ENCODE peak calls at places on chromosomes 13 and 19, in five cellular contexts. W, P, G, J and V are unnamed samples. For H3K36me3, the result is how much of the 10 kb centered on the place peaks cover.

GRCh38 chr13:59409211-59409610 is 754.5 kb downstream of the DIAPH3 start:
- DNase-seq in J (no peak), W (peak), G (peak), P (no peak), V (peak)

GRCh38 chr13:50125306-50125555 is 110.0 kb downstream of the KCNRG start:
- DNase-seq in G (no peak), W (no peak), J (no peak), P (no peak), V (no peak)

GRCh38 chr19:23795462-23795861 is 36.8 kb upstream of the ZNF681 start:
- DNase-seq in J (no peak), W (no peak), G (no peak), P (no peak), V (no peak)

GRCh38 chr13:35470671-35471465 is 5.6 kb downstream of the MAB21L1 start:
- DNase-seq in P (peak), W (peak), J (no peak), G (peak), V (no peak)

GRCh38 chr19:29662604-29663404 is 2.5 kb upstream of the PLEKHF1 start:
- DNase-seq in G (peak), P (no peak), J (peak), W (peak), V (peak)

GRCh38 chr13:80339841-80340642 is 884 bp downstream of the SPRY2 start:
- DNase-seq in P (peak), W (peak), J (peak), G (peak), V (peak)

GRCh38 chr19:41031926-41032325 is 40.8 kb downstream of the CYP2B6 start:
- DNase-seq in W (no peak), P (no peak), G (no peak), J (no peak), V (no peak)

GRCh38 chr13:80399340-80400163 is 58.6 kb upstream of the SPRY2 start:
- DNase-seq in P (no peak), J (no peak), W (no peak), G (no peak), V (peak)

GRCh38 chr19:16385296-16385695 is 60.7 kb downstream of the KLF2 start:
- DNase-seq in W (no peak), G (no peak), P (no peak), J (no peak), V (no peak)

GRCh38 chr13:45119469-45119989 is 781 bp upstream of the GTF2F2 start:
- DNase-seq in P (no peak), W (peak), G (peak), J (peak), V (no peak)

GRCh38 chr13:41611385-41611784 is 154.0 kb downstream of the RGCC start:
- DNase-seq in J (no peak), P (no peak), G (no peak), W (no peak), V (no peak)

GRCh38 chr13:47117268-47117667 is 220.4 kb upstream of the HTR2A start:
- DNase-seq in J (no peak), G (peak), W (peak), P (no peak), V (no peak)

GRCh38 chr13:43572601-43573360 is 214.0 kb downstream of the ENOX1 start:
- DNase-seq in W (peak), P (no peak), J (peak), G (peak), V (no peak)

GRCh38 chr19:35013047-35013819 is 13.1 kb downstream of the GRAMD1A start:
- DNase-seq in G (peak), J (peak), P (peak), W (peak), V (no peak)

GRCh38 chr19:18989316-18989715 is 44.0 kb downstream of the SUGP2 start:
- DNase-seq in P (no peak), W (no peak), J (no peak), G (no peak), V (no peak)

GRCh38 chr13:39105110-39105509 is 66.9 kb downstream of the NHLRC3 start:
- DNase-seq in P (no peak), G (no peak), J (no peak), W (no peak), V (no peak)

GRCh38 chr13:109744512-109745051 is 41.8 kb downstream of the IRS2 start:
- DNase-seq in W (peak), G (peak), P (peak), J (no peak), V (no peak)

GRCh38 chr13:62931901-62932883 is 1516.5 kb upstream of the PCDH20 start:
- DNase-seq in P (no peak), W (peak), J (peak), G (peak), V (no peak)

GRCh38 chr13:77177646-77178045 is 149.2 kb downstream of the MYCBP2 start:
- DNase-seq in W (no peak), G (no peak), J (no peak), P (no peak), V (no peak)

GRCh38 chr13:75836441-75836840 is 200.3 kb downstream of the LMO7 start:
- DNase-seq in P (no peak), W (no peak), J (no peak), G (no peak), V (peak)

GRCh38 chr13:79709526-79709925 is 228.6 kb downstream of the NDFIP2 start:
- DNase-seq in J (no peak), W (peak), P (no peak), G (peak), V (no peak)

GRCh38 chr19:18311495-18311894 is 11.4 kb downstream of the LSM4 start:
- DNase-seq in P (peak), J (no peak), G (no peak), W (no peak), V (no peak)

GRCh38 chr13:93766719-93767118 is 540.1 kb downstream of the GPC6 start:
- DNase-seq in W (no peak), P (no peak), J (no peak), G (no peak), V (no peak)

GRCh38 chr13:91346848-91347211 is 657 bp upstream of the MIR17HG start:
- DNase-seq in W (no peak), J (peak), G (no peak), P (no peak), V (no peak)

GRCh38 chr13:73740681-73741080 is 393.5 kb downstream of the KLF12 start:
- DNase-seq in W (peak), J (no peak), P (no peak), G (peak), V (no peak)

GRCh38 chr13:45786293-45786920 is 65.1 kb downstream of the SIAH3 start:
- DNase-seq in W (no peak), J (no peak), P (no peak), G (no peak), V (no peak)

GRCh38 chr19:16268676-16269319 is 55.8 kb upstream of the KLF2 start:
- DNase-seq in G (no peak), J (no peak), P (peak), W (no peak), V (no peak)

GRCh38 chr13:20465218-20465879 is 60.3 kb downstream of the CRYL1 start:
- DNase-seq in P (no peak), W (peak), G (no peak), J (peak), V (no peak)

GRCh38 chr19:2123682-2124387 is 27.1 kb downstream of the IZUMO4 start:
- DNase-seq in P (peak), W (no peak), J (no peak), G (peak), V (no peak)

GRCh38 chr19:2122982-2123381 is 26.3 kb downstream of the IZUMO4 start:
- DNase-seq in P (no peak), J (no peak), W (no peak), G (no peak), V (no peak)

GRCh38 chr19:2120821-2121220 is 24.1 kb downstream of the IZUMO4 start:
- DNase-seq in W (no peak), G (no peak), P (no peak), J (no peak), V (no peak)

GRCh38 chr19:2121416-2122051 is 24.8 kb downstream of the IZUMO4 start:
- DNase-seq in W (no peak), P (peak), G (no peak), J (no peak), V (no peak)

GRCh38 chr19:2122251-2122650 is 25.5 kb downstream of the IZUMO4 start:
- DNase-seq in W (no peak), G (no peak), P (no peak), J (no peak), V (no peak)
- H3K36me3 ChIP-seq in W (half or more), G (half or more), P (under half), J (under half), V (under half)

DNA sequence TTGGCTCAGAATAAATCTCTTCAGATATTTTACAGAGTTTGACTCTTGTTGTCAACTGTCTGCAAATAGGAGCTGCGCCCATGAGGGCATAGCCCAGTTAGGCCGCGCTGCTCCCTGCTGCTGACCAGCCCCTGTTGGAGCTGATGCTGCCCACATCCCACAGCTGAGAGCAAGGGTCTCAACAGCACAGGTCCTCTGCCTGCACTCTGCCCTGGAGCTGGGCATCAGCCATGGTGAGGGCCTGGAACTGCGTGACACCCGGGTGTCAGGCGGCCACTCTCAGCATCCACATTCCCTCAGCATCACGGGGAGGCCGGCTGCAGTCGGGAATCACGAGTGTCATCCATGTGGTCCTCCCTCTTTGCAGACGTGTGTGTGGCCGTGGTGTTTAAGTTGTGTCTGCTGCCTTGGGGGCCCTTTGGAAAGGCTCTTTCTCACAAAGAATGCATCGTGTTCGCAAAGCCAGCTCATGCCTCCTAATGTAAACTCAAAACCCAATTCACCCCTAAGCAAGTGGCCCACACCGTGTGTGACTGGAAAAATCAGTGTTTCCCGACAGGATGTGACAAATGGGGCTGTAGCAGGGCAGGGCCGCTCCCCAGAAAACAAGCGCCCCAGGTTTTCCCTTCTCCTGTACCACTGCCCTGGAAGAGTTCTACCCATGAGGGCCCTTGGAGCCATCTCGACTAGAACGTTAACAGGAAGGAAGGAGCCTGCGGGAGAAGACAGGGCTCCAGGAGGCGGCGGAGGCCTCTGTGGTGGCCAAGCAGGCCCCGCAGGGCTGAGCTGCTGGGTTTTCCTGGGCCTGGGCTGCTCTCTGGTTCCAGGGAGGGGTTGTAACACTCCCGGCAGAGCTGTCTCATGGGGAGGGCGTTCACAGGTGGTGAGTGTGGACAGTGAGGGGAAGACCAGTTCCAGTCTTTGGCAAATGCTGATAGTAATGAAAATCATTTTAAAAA is 20.3 kb downstream of the ATP11A start:
- DNase-seq in P (peak), G (no peak), W (peak), J (no peak), V (no peak)
- H3K4me3 ChIP-seq in P (no peak), G (no peak), W (no peak), J (no peak), V (no peak)

GRCh38 chr19:57623091-57623490 is 9.0 kb downstream of the ZNF134 start:
- DNase-seq in P (no peak), G (no peak), J (no peak), W (no peak), V (no peak)
- H3K36me3 ChIP-seq in P (under half), G (under half), J (half or more), W (half or more), V (under half)

DNA sequence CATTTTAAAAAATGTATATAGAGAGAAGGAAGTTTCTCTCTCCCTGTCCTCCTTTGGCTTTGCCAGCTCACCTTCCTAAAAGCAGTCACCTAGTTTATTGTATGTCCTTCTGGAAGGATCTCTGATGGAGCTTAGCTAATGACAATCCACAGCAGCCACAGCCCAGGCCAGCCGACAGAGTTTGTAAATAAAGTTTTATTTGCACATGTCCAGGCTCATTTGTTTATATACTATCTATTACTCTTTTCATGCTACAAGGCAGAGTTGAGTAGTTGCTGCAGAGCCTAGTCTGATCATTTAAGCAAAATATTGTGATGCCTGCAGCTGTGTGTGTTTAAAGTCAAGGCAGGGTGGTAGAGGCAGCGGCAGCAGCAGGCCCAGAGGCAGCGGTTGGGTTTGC is 32.7 kb downstream of the NKPD1 start:
- DNase-seq in G (no peak), P (no peak), J (no peak), W (no peak), V (no peak)
- H3K4me3 ChIP-seq in G (no peak), P (no peak), J (no peak), W (no peak), V (no peak)

DNA sequence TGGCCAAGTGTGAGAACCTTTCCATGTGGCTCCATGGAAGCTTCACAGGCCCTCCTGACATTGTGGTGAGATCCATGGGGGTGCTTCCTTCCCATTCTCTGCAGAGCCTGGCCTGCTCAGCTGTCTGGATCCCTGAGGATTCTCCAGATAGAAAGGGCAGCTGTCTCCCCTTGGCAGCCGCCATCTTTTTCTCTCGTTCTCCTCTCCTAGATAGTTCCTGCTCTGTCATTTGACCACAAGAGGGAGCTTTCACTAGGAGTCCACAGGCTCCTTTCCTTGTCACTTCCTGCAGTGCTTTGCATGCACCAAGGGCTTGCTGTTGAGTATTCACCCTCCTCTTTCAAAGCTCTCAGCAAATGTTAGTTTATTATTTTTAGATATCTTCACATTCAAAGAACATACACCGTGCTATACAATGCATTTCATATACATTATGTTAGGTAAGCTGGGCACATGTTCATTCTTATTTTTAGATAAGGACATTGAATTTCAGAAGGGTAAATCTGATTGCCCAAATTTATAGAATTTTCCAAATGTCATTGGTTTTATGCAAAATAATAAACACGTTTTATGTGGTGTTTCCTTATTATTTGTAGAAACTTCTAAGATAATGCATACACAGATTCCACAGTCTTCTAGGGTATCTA is 133.2 kb downstream of the FRY start:
- DNase-seq in W (peak), J (peak), P (no peak), G (peak), V (no peak)
- H3K36me3 ChIP-seq in W (under half), J (under half), P (under half), G (under half), V (under half)

GRCh38 chr13:33106656-33107402 is 90.6 kb downstream of the KL start:
- DNase-seq in P (no peak), J (no peak), G (no peak), W (peak), V (no peak)
- H3K4me3 ChIP-seq in P (no peak), J (no peak), G (no peak), W (no peak), V (no peak)